ENCODE peak calls at places on chromosome 14, in seven cellular contexts. L, R, G, D, U, W and Q are unnamed samples.

GRCh38 chr14:92497391-92497790 is 16.2 kb upstream of the RIN3 start:
- DNase-seq in L (no peak), R (no peak), G (no peak), D (no peak), U (no peak), W (no peak), Q (no peak)

GRCh38 chr14:25696176-25696575 is 646.2 kb upstream of the STXBP6 start:
- DNase-seq in L (no peak), R (no peak), G (no peak), D (no peak), U (no peak), W (no peak), Q (no peak)

GRCh38 chr14:74509587-74510210 is 16.1 kb downstream of the ISCA2 start:
- DNase-seq in L (no peak), R (no peak), G (peak), D (no peak), U (no peak), W (no peak), Q (no peak)

GRCh38 chr14:89167705-89168104 is 249.3 kb downstream of the FOXN3 start:
- DNase-seq in L (no peak), R (no peak), G (no peak), D (no peak), U (no peak), W (no peak), Q (no peak)

GRCh38 chr14:47596232-47596631 is 79.2 kb downstream of the MDGA2 start:
- DNase-seq in L (no peak), R (no peak), G (no peak), D (no peak), U (no peak), W (no peak), Q (peak)

GRCh38 chr14:77148510-77149231 is 7.1 kb upstream of the ZDHHC22 start:
- DNase-seq in L (no peak), R (no peak), G (no peak), D (no peak), U (no peak), W (no peak), Q (no peak)

GRCh38 chr14:60064491-60065072 is 27.1 kb upstream of the PCNX4 start:
- DNase-seq in L (no peak), R (no peak), G (no peak), D (no peak), U (peak), W (peak), Q (peak)

GRCh38 chr14:22854963-22855724 is 16.4 kb upstream of the LRP10 start:
- DNase-seq in L (no peak), R (no peak), G (peak), D (peak), U (no peak), W (no peak), Q (no peak)

GRCh38 chr14:102824832-102825231 is 47.6 kb downstream of the TRAF3 start:
- DNase-seq in L (no peak), R (no peak), G (no peak), D (peak), U (no peak), W (no peak), Q (no peak)

GRCh38 chr14:64541261-64541970 is 875 bp downstream of the HSPA2 start:
- DNase-seq in L (no peak), R (no peak), G (peak), D (no peak), U (no peak), W (no peak), Q (no peak)

GRCh38 chr14:65356327-65356836 is 56.1 kb upstream of the FUT8 start:
- DNase-seq in L (peak), R (no peak), G (no peak), D (peak), U (peak), W (no peak), Q (no peak)

GRCh38 chr14:99163446-99163845 is 108.6 kb downstream of the BCL11B start:
- DNase-seq in L (no peak), R (no peak), G (no peak), D (no peak), U (no peak), W (no peak), Q (no peak)

GRCh38 chr14:45610303-45610702 is 357.3 kb upstream of the MIS18BP1 start:
- DNase-seq in L (peak), R (no peak), G (no peak), D (no peak), U (no peak), W (no peak), Q (no peak)

GRCh38 chr14:55532645-55533309 is 47.2 kb upstream of the KTN1 start:
- DNase-seq in L (no peak), R (no peak), G (no peak), D (no peak), U (no peak), W (no peak), Q (no peak)
- TF ChIP-seq CTCF in L (no peak), R (peak), G (no peak), D (no peak), U (peak), W (no peak), Q (no peak)

DNA sequence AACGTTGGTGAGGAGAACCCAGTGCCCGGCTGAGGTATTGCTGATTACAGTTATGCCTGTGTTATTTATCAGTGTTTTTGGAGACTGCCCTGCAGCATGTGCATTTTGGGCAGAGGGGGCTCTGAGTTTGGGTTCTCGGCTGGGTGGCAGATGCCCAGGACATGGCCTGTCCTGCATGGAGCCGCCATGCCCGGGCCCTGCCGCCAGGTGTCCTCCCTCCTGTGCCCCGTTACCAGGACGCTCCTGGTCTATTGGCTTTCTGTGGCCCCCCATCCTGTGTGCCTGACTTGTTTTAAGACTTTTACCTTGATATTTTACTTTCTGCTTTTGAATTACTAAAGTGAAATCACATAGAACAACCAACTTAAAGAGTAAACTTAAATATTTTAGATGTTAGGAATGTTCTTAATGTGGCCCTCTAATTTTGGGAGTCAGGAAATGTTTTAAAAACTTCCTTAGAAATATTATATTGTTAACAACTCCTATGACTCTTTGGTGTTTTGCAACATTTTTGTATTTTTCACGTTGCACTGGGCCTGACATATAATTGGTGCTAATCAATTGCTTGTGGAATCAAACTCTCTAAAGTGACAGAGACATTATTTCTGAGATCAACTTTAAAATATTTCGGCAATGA is 51.8 kb downstream of the PRIMA1 start:
- DNase-seq in L (peak), R (no peak), G (no peak), D (no peak), U (no peak), W (no peak), Q (peak)
- TF ChIP-seq CTCF in L (peak), R (peak), G (no peak), D (peak), U (no peak), W (peak), Q (peak)

GRCh38 chr14:21025374-21026151 is 702 bp upstream of the NDRG2 start:
- DNase-seq in L (no peak), R (peak), G (peak), D (no peak), U (peak), W (no peak), Q (no peak)
- TF ChIP-seq CTCF in L (no peak), R (no peak), G (peak), D (no peak), U (no peak), W (no peak), Q (no peak)

GRCh38 chr14:80565001-80565400 is 353.7 kb upstream of the DIO2 start:
- DNase-seq in L (no peak), R (no peak), G (no peak), D (no peak), U (no peak), W (no peak), Q (no peak)
- TF ChIP-seq CTCF in L (no peak), R (no peak), G (no peak), D (no peak), U (no peak), W (no peak), Q (no peak)

GRCh38 chr14:29926228-29926627 is 1.4 kb downstream of the PRKD1 start:
- DNase-seq in L (no peak), R (no peak), G (no peak), D (no peak), U (no peak), W (no peak), Q (no peak)

GRCh38 chr14:29928342-29928640 is 644 bp upstream of the PRKD1 start:
- DNase-seq in L (no peak), R (no peak), G (no peak), D (no peak), U (no peak), W (no peak), Q (no peak)

GRCh38 chr14:29926701-29927595 is 699 bp downstream of the PRKD1 start:
- DNase-seq in L (peak), R (peak), G (peak), D (no peak), U (peak), W (peak), Q (peak)

GRCh38 chr14:29925736-29926135 is 1.9 kb downstream of the PRKD1 start:
- DNase-seq in L (no peak), R (no peak), G (no peak), D (no peak), U (peak), W (no peak), Q (no peak)

GRCh38 chr14:29927596-29928341 is at the start of gene PRKD1:
- DNase-seq in L (peak), R (peak), G (peak), D (no peak), U (peak), W (peak), Q (no peak)
- TF ChIP-seq CTCF in L (no peak), R (peak), G (peak), D (no peak), U (no peak), W (no peak), Q (no peak)

GRCh38 chr14:105999361-106000028 is 473.1 kb downstream of the TMEM121 start:
- DNase-seq in L (peak), R (no peak), G (no peak), D (no peak), U (no peak), W (peak), Q (peak)
- TF ChIP-seq CTCF in L (peak), R (peak), G (peak), D (peak), U (peak), W (peak), Q (peak)

DNA sequence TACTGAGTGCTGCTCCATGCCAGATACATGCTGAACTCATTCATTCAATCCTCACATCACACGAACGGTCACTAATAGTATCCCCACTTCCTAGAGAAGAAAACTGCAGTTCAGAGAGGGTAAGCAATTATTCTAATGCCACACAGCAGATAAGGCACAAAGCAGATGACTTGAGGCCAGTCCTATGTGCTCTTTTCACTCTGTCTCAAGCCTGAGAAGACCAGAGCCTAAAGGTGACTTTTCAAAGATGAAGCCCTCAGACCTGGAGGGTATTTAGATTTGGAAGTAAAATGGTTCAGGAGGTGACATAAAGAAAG is 108.0 kb upstream of the HIF1A start:
- DNase-seq in L (no peak), R (no peak), G (no peak), D (no peak), U (no peak), W (no peak), Q (no peak)
- TF ChIP-seq CTCF in L (no peak), R (no peak), G (no peak), D (no peak), U (no peak), W (no peak), Q (no peak)

DNA sequence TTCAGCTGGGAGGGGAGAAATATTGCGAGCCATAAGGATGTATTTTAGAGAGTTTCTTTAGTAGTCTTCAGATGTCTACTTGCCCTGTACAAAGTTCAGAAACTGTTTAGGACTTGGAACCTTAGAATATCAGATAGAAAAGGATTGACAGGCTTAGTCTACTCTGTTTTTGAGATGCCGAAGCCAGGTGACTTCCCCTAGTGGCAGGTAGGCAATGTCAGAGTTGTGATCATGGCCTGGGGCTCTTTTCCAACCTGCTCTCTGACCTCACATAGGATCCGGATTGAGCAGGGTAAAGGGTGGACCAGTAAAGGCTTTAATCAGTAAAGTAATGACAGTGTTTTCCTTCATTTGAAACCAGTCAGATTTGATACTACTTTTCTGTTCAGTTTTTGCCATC is 59.6 kb downstream of the PRKCH start:
- DNase-seq in L (no peak), R (no peak), G (no peak), D (peak), U (no peak), W (no peak), Q (no peak)
- TF ChIP-seq CTCF in L (no peak), R (peak), G (no peak), D (peak), U (no peak), W (no peak), Q (no peak)

GRCh38 chr14:70955543-70956480 is 48.6 kb downstream of the PCNX1 start:
- DNase-seq in L (peak), R (no peak), G (no peak), D (peak), U (peak), W (no peak), Q (peak)
- TF ChIP-seq CTCF in L (peak), R (peak), G (peak), D (peak), U (peak), W (peak), Q (peak)